ENCODE peak calls at places on chromosomes 4 and X, in ten cellular contexts. One of them, this sample, is unnamed.

GRCh38 chrX:124393659-124394058 is 47.3 kb downstream of the SH2D1A start:
- DNase-seq in CD4-positive, CD25-positive, alpha-beta regulatory T cell: no peak
- DNase-seq in ascending aorta: no peak
- DNase-seq in GM23338: no peak
- DNase-seq in neuronal stem cell: no peak
- DNase-seq in fibroblast of lung: no peak
- DNase-seq in suprapubic skin: no peak
- DNase-seq in esophagus squamous epithelium: no peak
- DNase-seq in psoas muscle: no peak
- DNase-seq in OCI-LY7: no peak
- DNase-seq in this sample: no peak

GRCh38 chr4:152039085-152039484 is 278.3 kb upstream of the GATB start:
- DNase-seq in OCI-LY7: no peak
- DNase-seq in ascending aorta: no peak
- DNase-seq in GM23338: no peak
- DNase-seq in esophagus squamous epithelium: no peak
- DNase-seq in CD4-positive, CD25-positive, alpha-beta regulatory T cell: no peak
- DNase-seq in psoas muscle: no peak
- DNase-seq in fibroblast of lung: peak
- DNase-seq in neuronal stem cell: no peak
- DNase-seq in suprapubic skin: no peak
- DNase-seq in this sample: peak

GRCh38 chr4:47907247-47907646 is 7.1 kb downstream of the NFXL1 start:
- DNase-seq in fibroblast of lung: no peak
- DNase-seq in suprapubic skin: no peak
- DNase-seq in esophagus squamous epithelium: no peak
- DNase-seq in neuronal stem cell: no peak
- DNase-seq in psoas muscle: no peak
- DNase-seq in ascending aorta: no peak
- DNase-seq in GM23338: no peak
- DNase-seq in CD4-positive, CD25-positive, alpha-beta regulatory T cell: no peak
- DNase-seq in OCI-LY7: no peak
- DNase-seq in this sample: no peak

GRCh38 chr4:113732-114131 is 10.6 kb upstream of the ZNF718 start:
- DNase-seq in psoas muscle: no peak
- DNase-seq in GM23338: no peak
- DNase-seq in OCI-LY7: no peak
- DNase-seq in CD4-positive, CD25-positive, alpha-beta regulatory T cell: no peak
- DNase-seq in ascending aorta: no peak
- DNase-seq in suprapubic skin: no peak
- DNase-seq in fibroblast of lung: no peak
- DNase-seq in neuronal stem cell: no peak
- DNase-seq in esophagus squamous epithelium: no peak
- DNase-seq in this sample: no peak

GRCh38 chrX:9466115-9466495 is 1.2 kb downstream of the TBL1X start:
- DNase-seq in neuronal stem cell: no peak
- DNase-seq in fibroblast of lung: peak
- DNase-seq in CD4-positive, CD25-positive, alpha-beta regulatory T cell: peak
- DNase-seq in GM23338: peak
- DNase-seq in suprapubic skin: peak
- DNase-seq in esophagus squamous epithelium: peak
- DNase-seq in OCI-LY7: peak
- DNase-seq in psoas muscle: peak
- DNase-seq in ascending aorta: peak
- DNase-seq in this sample: no peak

GRCh38 chrX:133985164-133986007 is at the start of gene GPC3:
- DNase-seq in GM23338: peak
- DNase-seq in fibroblast of lung: peak
- DNase-seq in psoas muscle: peak
- DNase-seq in neuronal stem cell: no peak
- DNase-seq in CD4-positive, CD25-positive, alpha-beta regulatory T cell: peak
- DNase-seq in ascending aorta: no peak
- DNase-seq in suprapubic skin: peak
- DNase-seq in OCI-LY7: no peak
- DNase-seq in esophagus squamous epithelium: no peak
- DNase-seq in this sample: no peak

GRCh38 chr4:141605425-141605856 is 30.9 kb upstream of the IL15 start:
- DNase-seq in esophagus squamous epithelium: no peak
- DNase-seq in CD4-positive, CD25-positive, alpha-beta regulatory T cell: no peak
- DNase-seq in GM23338: no peak
- DNase-seq in fibroblast of lung: no peak
- DNase-seq in neuronal stem cell: no peak
- DNase-seq in OCI-LY7: no peak
- DNase-seq in psoas muscle: no peak
- DNase-seq in ascending aorta: no peak
- DNase-seq in suprapubic skin: peak
- DNase-seq in this sample: no peak

GRCh38 chr4:155569960-155570515 is 96.6 kb upstream of the GUCY1A1 start:
- DNase-seq in esophagus squamous epithelium: no peak
- DNase-seq in psoas muscle: no peak
- DNase-seq in CD4-positive, CD25-positive, alpha-beta regulatory T cell: no peak
- DNase-seq in OCI-LY7: no peak
- DNase-seq in suprapubic skin: no peak
- DNase-seq in fibroblast of lung: no peak
- DNase-seq in GM23338: no peak
- DNase-seq in ascending aorta: no peak
- DNase-seq in neuronal stem cell: no peak
- DNase-seq in this sample: no peak

GRCh38 chr4:145907363-145907762 is 31.3 kb downstream of the ZNF827 start:
- DNase-seq in psoas muscle: no peak
- DNase-seq in OCI-LY7: no peak
- DNase-seq in esophagus squamous epithelium: no peak
- DNase-seq in GM23338: no peak
- DNase-seq in fibroblast of lung: no peak
- DNase-seq in neuronal stem cell: no peak
- DNase-seq in ascending aorta: no peak
- DNase-seq in CD4-positive, CD25-positive, alpha-beta regulatory T cell: no peak
- DNase-seq in suprapubic skin: no peak
- DNase-seq in this sample: no peak

GRCh38 chr4:109721033-109721432 is 8.8 kb downstream of the PLA2G12A start:
- DNase-seq in ascending aorta: no peak
- DNase-seq in esophagus squamous epithelium: no peak
- DNase-seq in CD4-positive, CD25-positive, alpha-beta regulatory T cell: no peak
- DNase-seq in neuronal stem cell: no peak
- DNase-seq in suprapubic skin: no peak
- DNase-seq in GM23338: no peak
- DNase-seq in fibroblast of lung: peak
- DNase-seq in psoas muscle: no peak
- DNase-seq in OCI-LY7: no peak
- DNase-seq in this sample: no peak

GRCh38 chr4:101019941-101020401 is 327.4 kb downstream of the PPP3CA start:
- DNase-seq in esophagus squamous epithelium: no peak
- DNase-seq in ascending aorta: no peak
- DNase-seq in fibroblast of lung: no peak
- DNase-seq in neuronal stem cell: no peak
- DNase-seq in GM23338: peak
- DNase-seq in psoas muscle: no peak
- DNase-seq in suprapubic skin: no peak
- DNase-seq in OCI-LY7: no peak
- DNase-seq in CD4-positive, CD25-positive, alpha-beta regulatory T cell: peak
- DNase-seq in this sample: no peak

GRCh38 chr4:157076578-157076947 is 613 bp downstream of the GLRB start:
- DNase-seq in psoas muscle: no peak
- DNase-seq in ascending aorta: no peak
- DNase-seq in OCI-LY7: no peak
- DNase-seq in fibroblast of lung: no peak
- DNase-seq in esophagus squamous epithelium: no peak
- DNase-seq in GM23338: peak
- DNase-seq in neuronal stem cell: no peak
- DNase-seq in CD4-positive, CD25-positive, alpha-beta regulatory T cell: no peak
- DNase-seq in suprapubic skin: no peak
- DNase-seq in this sample: no peak

GRCh38 chr4:89438102-89438831 is 130.7 kb upstream of the GPRIN3 start:
- DNase-seq in CD4-positive, CD25-positive, alpha-beta regulatory T cell: peak
- DNase-seq in GM23338: peak
- DNase-seq in suprapubic skin: no peak
- DNase-seq in psoas muscle: peak
- DNase-seq in OCI-LY7: peak
- DNase-seq in ascending aorta: no peak
- DNase-seq in fibroblast of lung: peak
- DNase-seq in neuronal stem cell: no peak
- DNase-seq in esophagus squamous epithelium: no peak
- DNase-seq in this sample: no peak

GRCh38 chr4:76377922-76378321 is 43.0 kb downstream of the CCDC158 start:
- DNase-seq in suprapubic skin: no peak
- DNase-seq in fibroblast of lung: peak
- DNase-seq in psoas muscle: no peak
- DNase-seq in esophagus squamous epithelium: no peak
- DNase-seq in GM23338: peak
- DNase-seq in CD4-positive, CD25-positive, alpha-beta regulatory T cell: peak
- DNase-seq in OCI-LY7: peak
- DNase-seq in ascending aorta: no peak
- DNase-seq in neuronal stem cell: peak
- DNase-seq in this sample: no peak

GRCh38 chr4:48914311-48914710 is 7.7 kb upstream of the OCIAD2 start:
- DNase-seq in ascending aorta: no peak
- DNase-seq in OCI-LY7: no peak
- DNase-seq in CD4-positive, CD25-positive, alpha-beta regulatory T cell: no peak
- DNase-seq in neuronal stem cell: no peak
- DNase-seq in esophagus squamous epithelium: no peak
- DNase-seq in suprapubic skin: no peak
- DNase-seq in fibroblast of lung: no peak
- DNase-seq in GM23338: no peak
- DNase-seq in psoas muscle: no peak
- DNase-seq in this sample: no peak

GRCh38 chr4:53576218-53576617 is 15.1 kb downstream of the LNX1 start:
- DNase-seq in esophagus squamous epithelium: no peak
- DNase-seq in OCI-LY7: no peak
- DNase-seq in GM23338: no peak
- DNase-seq in CD4-positive, CD25-positive, alpha-beta regulatory T cell: no peak
- DNase-seq in suprapubic skin: no peak
- DNase-seq in ascending aorta: no peak
- DNase-seq in psoas muscle: no peak
- DNase-seq in neuronal stem cell: no peak
- DNase-seq in fibroblast of lung: no peak
- DNase-seq in this sample: no peak

GRCh38 chr4:53573696-53574095 is 17.6 kb downstream of the LNX1 start:
- DNase-seq in neuronal stem cell: no peak
- DNase-seq in psoas muscle: no peak
- DNase-seq in esophagus squamous epithelium: no peak
- DNase-seq in CD4-positive, CD25-positive, alpha-beta regulatory T cell: no peak
- DNase-seq in ascending aorta: no peak
- DNase-seq in OCI-LY7: no peak
- DNase-seq in suprapubic skin: no peak
- DNase-seq in GM23338: no peak
- DNase-seq in fibroblast of lung: no peak
- DNase-seq in this sample: no peak

GRCh38 chr4:53572595-53572994 is 18.7 kb downstream of the LNX1 start:
- DNase-seq in GM23338: no peak
- DNase-seq in OCI-LY7: no peak
- DNase-seq in ascending aorta: no peak
- DNase-seq in fibroblast of lung: no peak
- DNase-seq in neuronal stem cell: no peak
- DNase-seq in CD4-positive, CD25-positive, alpha-beta regulatory T cell: no peak
- DNase-seq in esophagus squamous epithelium: no peak
- DNase-seq in suprapubic skin: no peak
- DNase-seq in psoas muscle: no peak
- DNase-seq in this sample: no peak

GRCh38 chr4:53575552-53575951 is 15.7 kb downstream of the LNX1 start:
- DNase-seq in GM23338: no peak
- DNase-seq in CD4-positive, CD25-positive, alpha-beta regulatory T cell: no peak
- DNase-seq in neuronal stem cell: no peak
- DNase-seq in suprapubic skin: no peak
- DNase-seq in esophagus squamous epithelium: no peak
- DNase-seq in psoas muscle: no peak
- DNase-seq in OCI-LY7: no peak
- DNase-seq in ascending aorta: no peak
- DNase-seq in fibroblast of lung: no peak
- DNase-seq in this sample: no peak

DNA sequence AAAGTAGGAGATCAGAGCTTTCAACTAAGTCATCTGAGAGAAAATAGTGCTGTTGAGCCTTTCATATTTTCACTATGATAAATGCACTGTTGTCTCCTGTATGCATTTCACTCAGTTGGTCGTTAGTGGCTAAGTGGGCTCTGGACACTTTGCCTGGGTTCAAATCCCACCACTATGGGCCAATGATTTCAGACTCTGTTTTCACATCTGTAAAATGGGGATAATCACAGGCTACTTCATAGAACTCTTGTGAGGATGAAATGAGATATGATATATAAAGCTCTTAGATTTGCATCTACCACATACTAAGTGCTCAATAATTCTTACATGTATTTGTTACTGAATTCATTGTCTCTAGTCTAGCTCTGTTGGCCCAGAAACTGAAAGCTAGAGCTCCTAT is 16.8 kb downstream of the LNX1 start:
- DNase-seq in esophagus squamous epithelium: no peak
- DNase-seq in fibroblast of lung: no peak
- DNase-seq in OCI-LY7: no peak
- DNase-seq in suprapubic skin: no peak
- DNase-seq in psoas muscle: no peak
- DNase-seq in CD4-positive, CD25-positive, alpha-beta regulatory T cell: no peak
- DNase-seq in neuronal stem cell: no peak
- DNase-seq in GM23338: no peak
- DNase-seq in ascending aorta: no peak
- DNase-seq in this sample: no peak
- H3K27ac ChIP-seq in esophagus squamous epithelium: no peak
- H3K27ac ChIP-seq in fibroblast of lung: no peak
- H3K27ac ChIP-seq in OCI-LY7: no peak
- H3K27ac ChIP-seq in suprapubic skin: no peak
- H3K27ac ChIP-seq in psoas muscle: no peak
- H3K27ac ChIP-seq in CD4-positive, CD25-positive, alpha-beta regulatory T cell: no peak
- H3K27ac ChIP-seq in neuronal stem cell: no peak
- H3K27ac ChIP-seq in GM23338: no peak
- H3K27ac ChIP-seq in ascending aorta: no peak
- H3K27ac ChIP-seq in this sample: no peak

GRCh38 chrX:16882188-16882587 is 12.0 kb upstream of the RBBP7 start:
- DNase-seq in esophagus squamous epithelium: no peak
- DNase-seq in psoas muscle: peak
- DNase-seq in fibroblast of lung: peak
- DNase-seq in suprapubic skin: no peak
- DNase-seq in CD4-positive, CD25-positive, alpha-beta regulatory T cell: peak
- DNase-seq in OCI-LY7: peak
- DNase-seq in neuronal stem cell: no peak
- DNase-seq in ascending aorta: no peak
- DNase-seq in GM23338: no peak
- DNase-seq in this sample: no peak
- H3K4me3 ChIP-seq in esophagus squamous epithelium: peak
- H3K4me3 ChIP-seq in psoas muscle: peak
- H3K4me3 ChIP-seq in fibroblast of lung: peak
- H3K4me3 ChIP-seq in suprapubic skin: peak
- H3K4me3 ChIP-seq in CD4-positive, CD25-positive, alpha-beta regulatory T cell: peak
- H3K4me3 ChIP-seq in OCI-LY7: peak
- H3K4me3 ChIP-seq in neuronal stem cell: no peak
- H3K4me3 ChIP-seq in ascending aorta: peak
- H3K4me3 ChIP-seq in GM23338: peak
- H3K4me3 ChIP-seq in this sample: peak

GRCh38 chr4:41144812-41145211 is 69.5 kb downstream of the APBB2 start:
- DNase-seq in OCI-LY7: no peak
- DNase-seq in GM23338: no peak
- DNase-seq in suprapubic skin: no peak
- DNase-seq in psoas muscle: no peak
- DNase-seq in fibroblast of lung: no peak
- DNase-seq in esophagus squamous epithelium: no peak
- DNase-seq in neuronal stem cell: no peak
- DNase-seq in ascending aorta: no peak
- DNase-seq in CD4-positive, CD25-positive, alpha-beta regulatory T cell: no peak
- DNase-seq in this sample: no peak
- H3K27ac ChIP-seq in OCI-LY7: no peak
- H3K27ac ChIP-seq in GM23338: peak
- H3K27ac ChIP-seq in suprapubic skin: peak
- H3K27ac ChIP-seq in psoas muscle: peak
- H3K27ac ChIP-seq in fibroblast of lung: peak
- H3K27ac ChIP-seq in esophagus squamous epithelium: peak
- H3K27ac ChIP-seq in neuronal stem cell: peak
- H3K27ac ChIP-seq in ascending aorta: peak
- H3K27ac ChIP-seq in CD4-positive, CD25-positive, alpha-beta regulatory T cell: no peak
- H3K27ac ChIP-seq in this sample: peak

GRCh38 chr4:38752393-38752961 is 30.3 kb downstream of the TLR10 start:
- DNase-seq in esophagus squamous epithelium: no peak
- DNase-seq in suprapubic skin: no peak
- DNase-seq in ascending aorta: no peak
- DNase-seq in CD4-positive, CD25-positive, alpha-beta regulatory T cell: peak
- DNase-seq in psoas muscle: no peak
- DNase-seq in GM23338: no peak
- DNase-seq in neuronal stem cell: no peak
- DNase-seq in OCI-LY7: no peak
- DNase-seq in fibroblast of lung: peak
- DNase-seq in this sample: no peak
- H3K4me3 ChIP-seq in esophagus squamous epithelium: peak
- H3K4me3 ChIP-seq in suprapubic skin: no peak
- H3K4me3 ChIP-seq in ascending aorta: peak
- H3K4me3 ChIP-seq in CD4-positive, CD25-positive, alpha-beta regulatory T cell: no peak
- H3K4me3 ChIP-seq in psoas muscle: no peak
- H3K4me3 ChIP-seq in GM23338: peak
- H3K4me3 ChIP-seq in neuronal stem cell: no peak
- H3K4me3 ChIP-seq in OCI-LY7: no peak
- H3K4me3 ChIP-seq in fibroblast of lung: peak
- H3K4me3 ChIP-seq in this sample: peak

This sample was measured in vagina.